ENCODE peak calls at places on chromosomes 12 and 14, in six cellular contexts. One of them, this sample, is unnamed.
A peak's percentile ranks its signal among the peaks of the same experiment; 100 is the strongest.

GRCh38 chr12:88579941-88580871 is at the start of gene KITLG:
- DNase-seq in central memory CD4-positive, alpha-beta T cell: no peak
- DNase-seq in GM23338: peak; percentile 92
- DNase-seq in transverse colon: peak; percentile 89
- DNase-seq in iris pigment epithelial cell: peak; percentile 91
- DNase-seq in GM12865: peak; percentile 60
- DNase-seq in this sample: peak; percentile 75

GRCh38 chr12:121514184-121514742 is 66.6 kb downstream of the KDM2B start:
- DNase-seq in central memory CD4-positive, alpha-beta T cell: no peak
- DNase-seq in GM23338: no peak
- DNase-seq in transverse colon: no peak
- DNase-seq in iris pigment epithelial cell: no peak
- DNase-seq in GM12865: peak; percentile 52
- DNase-seq in this sample: no peak

GRCh38 chr14:68576496-68577244 is 216.2 kb downstream of the ZFP36L1 start:
- DNase-seq in central memory CD4-positive, alpha-beta T cell: no peak
- DNase-seq in GM23338: no peak
- DNase-seq in transverse colon: no peak
- DNase-seq in iris pigment epithelial cell: peak; percentile 36
- DNase-seq in GM12865: no peak
- DNase-seq in this sample: no peak

GRCh38 chr14:21073921-21074320 is 3.8 kb downstream of the ARHGEF40 start:
- DNase-seq in central memory CD4-positive, alpha-beta T cell: no peak
- DNase-seq in GM23338: no peak
- DNase-seq in transverse colon: no peak
- DNase-seq in iris pigment epithelial cell: no peak
- DNase-seq in GM12865: no peak
- DNase-seq in this sample: no peak

GRCh38 chr12:3088251-3088650 is 11.1 kb downstream of the TSPAN9 start:
- DNase-seq in central memory CD4-positive, alpha-beta T cell: no peak
- DNase-seq in GM23338: no peak
- DNase-seq in transverse colon: no peak
- DNase-seq in iris pigment epithelial cell: no peak
- DNase-seq in GM12865: no peak
- DNase-seq in this sample: no peak

GRCh38 chr12:24864796-24865125 is 84.1 kb downstream of the BCAT1 start:
- DNase-seq in central memory CD4-positive, alpha-beta T cell: no peak
- DNase-seq in GM23338: no peak
- DNase-seq in transverse colon: no peak
- DNase-seq in iris pigment epithelial cell: peak; percentile 84
- DNase-seq in GM12865: peak; percentile 51
- DNase-seq in this sample: no peak

GRCh38 chr14:76760331-76761197 is 704 bp upstream of the VASH1 start:
- DNase-seq in central memory CD4-positive, alpha-beta T cell: no peak
- DNase-seq in GM23338: no peak
- DNase-seq in transverse colon: no peak
- DNase-seq in iris pigment epithelial cell: no peak
- DNase-seq in GM12865: no peak
- DNase-seq in this sample: peak; percentile 46

GRCh38 chr12:47860873-47861272 is 41.2 kb upstream of the HDAC7 start:
- DNase-seq in central memory CD4-positive, alpha-beta T cell: no peak
- DNase-seq in GM23338: no peak
- DNase-seq in transverse colon: no peak
- DNase-seq in iris pigment epithelial cell: no peak
- DNase-seq in GM12865: no peak
- DNase-seq in this sample: no peak

GRCh38 chr12:112988224-112988623 is 9.9 kb downstream of the OAS2 start:
- DNase-seq in central memory CD4-positive, alpha-beta T cell: no peak
- DNase-seq in GM23338: no peak
- DNase-seq in transverse colon: no peak
- DNase-seq in iris pigment epithelial cell: no peak
- DNase-seq in GM12865: peak; percentile 46
- DNase-seq in this sample: no peak

GRCh38 chr14:60775296-60775695 is 40.7 kb downstream of the MNAT1 start:
- DNase-seq in central memory CD4-positive, alpha-beta T cell: no peak
- DNase-seq in GM23338: no peak
- DNase-seq in transverse colon: no peak
- DNase-seq in iris pigment epithelial cell: peak; percentile 67
- DNase-seq in GM12865: no peak
- DNase-seq in this sample: no peak